ENCODE peak calls at places on chromosome 1, in five cellular contexts. P, Z, L, R and I are unnamed samples.

GRCh38 chr1:63906053-63906704 is 132.4 kb downstream of the ROR1 start:
- DNase-seq in P (no peak), Z (no peak), L (no peak), R (no peak), I (no peak)

GRCh38 chr1:104235141-104235540 is 485.4 kb downstream of the AMY1C start:
- DNase-seq in P (no peak), Z (no peak), L (no peak), R (no peak), I (no peak)

GRCh38 chr1:228471762-228472398 is 15.3 kb upstream of the RNF187 start:
- DNase-seq in P (no peak), Z (peak), L (peak), R (no peak), I (peak)

GRCh38 chr1:58454807-58455206 is 91.7 kb downstream of the OMA1 start:
- DNase-seq in P (no peak), Z (no peak), L (no peak), R (no peak), I (no peak)

GRCh38 chr1:71296551-71296950 is 215.7 kb upstream of the ZRANB2 start:
- DNase-seq in P (no peak), Z (no peak), L (no peak), R (no peak), I (no peak)

GRCh38 chr1:156684227-156684782 is 7.1 kb upstream of the NES start:
- DNase-seq in P (no peak), Z (peak), L (no peak), R (no peak), I (no peak)

GRCh38 chr1:27872802-27873665 is 690 bp downstream of the THEMIS2 start:
- DNase-seq in P (no peak), Z (peak), L (no peak), R (no peak), I (no peak)

GRCh38 chr1:180580237-180580636 is 21.5 kb downstream of the OVAAL start:
- DNase-seq in P (no peak), Z (no peak), L (no peak), R (no peak), I (no peak)

GRCh38 chr1:201740086-201740541 is 88.8 kb upstream of the IPO9 start:
- DNase-seq in P (no peak), Z (no peak), L (no peak), R (no peak), I (no peak)

GRCh38 chr1:84782311-84782771 is 92.1 kb upstream of the SSX2IP start:
- DNase-seq in P (no peak), Z (peak), L (peak), R (peak), I (peak)

GRCh38 chr1:111990878-111991760 is 1.7 kb upstream of the KCND3 start:
- DNase-seq in P (no peak), Z (peak), L (peak), R (peak), I (peak)

DNA sequence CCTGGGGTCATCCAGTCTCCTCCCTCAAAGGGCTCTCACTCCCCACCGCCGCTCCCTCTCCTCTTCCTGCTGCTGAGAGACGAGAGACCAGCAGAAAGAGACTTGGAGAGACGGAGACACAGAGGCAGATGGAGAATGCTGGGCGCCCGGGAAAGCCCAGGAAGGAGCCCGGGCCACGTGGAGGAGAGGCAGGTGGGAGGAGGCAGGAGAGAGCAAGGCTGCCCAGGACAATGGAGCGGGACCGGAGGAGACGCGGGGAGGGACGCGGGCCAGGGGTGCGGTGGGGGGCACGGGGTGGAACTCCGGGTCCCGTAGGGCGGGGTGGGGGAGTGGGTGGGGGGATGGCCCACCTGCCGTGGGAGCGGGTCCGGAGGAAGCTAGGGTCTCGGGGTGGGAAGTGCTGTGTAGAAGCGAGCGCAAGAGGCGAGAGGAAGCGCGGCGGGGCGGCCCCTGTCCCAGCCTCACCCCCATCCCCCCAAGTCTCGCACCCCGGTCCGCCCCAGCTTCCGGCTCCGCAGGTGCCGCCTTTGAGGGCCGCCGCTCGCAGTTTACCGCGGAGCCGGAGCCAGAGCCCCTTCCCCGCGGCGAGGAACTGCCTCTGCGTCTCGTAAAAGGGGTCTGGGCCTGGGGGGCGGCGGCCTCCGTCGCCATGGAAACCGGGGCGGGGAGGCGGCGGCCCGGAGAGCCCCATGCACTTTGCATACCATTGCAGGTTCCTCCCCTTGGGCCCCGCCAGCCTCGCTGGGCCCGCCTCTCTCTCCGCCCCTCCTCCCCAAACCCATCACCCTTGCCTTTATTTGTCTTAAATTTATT is 11.7 kb upstream of the EPHA2 start:
- DNase-seq in P (no peak), Z (peak), L (no peak), R (peak), I (no peak)
- TF ChIP-seq CEBPB in P (no peak), Z (no peak), L (no peak), R (no peak), I (no peak)

GRCh38 chr1:61950418-61950817 is 208.1 kb downstream of the PATJ start:
- DNase-seq in P (no peak), Z (no peak), L (peak), R (no peak), I (no peak)
- TF ChIP-seq ZNF274 in P (no peak), Z (no peak), L (no peak), R (no peak), I (no peak)

GRCh38 chr1:226066415-226067077 is 4.0 kb downstream of the H3-3A start:
- DNase-seq in P (no peak), Z (no peak), L (no peak), R (no peak), I (no peak)

GRCh38 chr1:226063362-226064167 is 1.0 kb downstream of the H3-3A start:
- DNase-seq in P (no peak), Z (peak), L (peak), R (no peak), I (no peak)

GRCh38 chr1:226064816-226065248 is 2.3 kb downstream of the H3-3A start:
- DNase-seq in P (no peak), Z (peak), L (peak), R (no peak), I (no peak)

GRCh38 chr1:226062558-226063361 is at the start of gene H3-3A:
- DNase-seq in P (peak), Z (peak), L (peak), R (peak), I (peak)

DNA sequence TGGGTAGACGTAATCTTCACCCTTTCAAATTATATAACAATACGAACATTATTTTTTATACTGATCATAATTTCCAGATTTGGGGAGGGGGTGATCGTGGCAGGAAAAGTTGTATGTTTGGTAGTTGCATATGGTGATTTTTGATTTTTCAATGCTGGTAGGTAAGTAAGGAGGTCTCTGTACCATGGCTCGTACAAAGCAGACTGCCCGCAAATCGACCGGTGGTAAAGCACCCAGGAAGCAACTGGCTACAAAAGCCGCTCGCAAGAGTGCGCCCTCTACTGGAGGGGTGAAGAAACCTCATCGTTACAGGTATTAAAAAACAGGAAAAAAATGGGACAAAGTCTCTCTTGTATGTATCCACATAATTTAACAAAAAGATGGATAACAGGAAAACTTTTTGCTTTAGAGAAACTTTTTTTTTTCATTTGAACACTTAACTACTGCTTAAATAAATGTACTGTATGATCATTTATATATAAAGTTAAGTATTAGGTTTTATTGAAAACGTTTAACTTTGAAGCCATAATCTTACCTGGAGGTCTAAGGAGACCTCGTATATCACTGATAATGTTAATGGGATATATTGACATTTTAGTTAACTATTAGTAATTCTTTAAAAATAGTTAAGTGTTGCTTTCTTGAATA is 1.8 kb downstream of the H3-3A start:
- DNase-seq in P (no peak), Z (no peak), L (peak), R (no peak), I (no peak)
- TF ChIP-seq CEBPB in P (no peak), Z (no peak), L (no peak), R (no peak), I (no peak)

DNA sequence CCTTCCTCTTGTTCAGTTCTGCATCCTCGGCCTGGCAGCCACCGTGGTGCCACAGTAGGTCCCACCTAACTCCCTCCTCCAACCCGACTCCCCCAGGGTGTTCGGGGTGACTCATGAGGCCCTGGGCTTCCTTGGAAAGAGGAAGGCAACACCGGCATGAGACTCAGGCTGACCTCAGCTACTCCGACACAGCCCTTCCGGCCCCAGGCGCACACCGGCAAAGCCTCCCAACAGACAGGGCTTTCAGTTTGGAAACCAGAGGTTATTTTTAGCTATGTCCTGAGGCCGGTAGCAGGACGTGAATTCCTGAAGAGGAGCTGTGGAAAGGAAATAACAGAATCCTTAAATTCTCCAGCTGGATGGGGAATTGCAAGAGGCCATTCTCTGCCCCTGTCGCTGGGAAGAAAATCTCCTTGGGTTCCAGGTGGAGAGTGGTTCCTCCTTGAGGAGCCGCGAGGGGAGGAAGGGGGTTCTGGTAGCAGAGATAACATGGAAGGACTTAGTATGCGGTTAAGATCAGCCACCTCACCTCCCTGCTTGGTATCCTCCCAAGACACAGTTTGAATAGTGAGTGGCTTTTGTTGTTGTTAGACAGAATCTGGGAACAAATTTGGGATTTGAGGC is 24.4 kb downstream of the PLXNA2 start:
- DNase-seq in P (no peak), Z (peak), L (no peak), R (no peak), I (no peak)
- TF ChIP-seq ZNF274 in P (no peak), Z (no peak), L (no peak), R (no peak), I (no peak)